ENCODE peak calls at places on chromosomes 2 and 18, in five cellular contexts. A is cardiac fibroblast, E is uterus, F is nephron progenitor cell, Z is neural progenitor cell. O is an unnamed sample.

GRCh38 chr2:30188292-30188691 is 41.5 kb downstream of the YPEL5 start:
- DNase-seq in Z (no peak), A (no peak), F (no peak), E (no peak), O (no peak)

GRCh38 chr2:181877181-181877664 is 14.3 kb upstream of the ITPRID2 start:
- DNase-seq in A (no peak), Z (no peak), E (no peak), F (no peak), O (no peak)

GRCh38 chr2:124699001-124699565 is 674.0 kb downstream of the CNTNAP5 start:
- DNase-seq in A (no peak), E (no peak), F (no peak), Z (no peak), O (no peak)

GRCh38 chr2:208586516-208586915 is 179.9 kb downstream of the PTH2R start:
- DNase-seq in F (no peak), E (no peak), Z (no peak), A (no peak), O (no peak)

GRCh38 chr2:171432969-171433762 is 624 bp downstream of the METTL8 start:
- DNase-seq in Z (peak), E (no peak), A (peak), F (peak), O (no peak)

GRCh38 chr2:6249557-6249956 is 557.4 kb downstream of the SOX11 start:
- DNase-seq in A (no peak), E (no peak), F (no peak), Z (no peak), O (no peak)

GRCh38 chr2:48852938-48853337 is 97.4 kb upstream of the LHCGR start:
- DNase-seq in A (peak), Z (no peak), E (no peak), F (no peak), O (no peak)

GRCh38 chr2:71347517-71347916 is 15.9 kb downstream of the ZNF638 start:
- DNase-seq in Z (peak), E (no peak), A (peak), F (peak), O (no peak)

GRCh38 chr18:61840324-61840723 is 52.5 kb downstream of the RNF152 start:
- DNase-seq in A (no peak), F (no peak), E (no peak), Z (no peak), O (no peak)

GRCh38 chr2:23488584-23488983 is 103.6 kb downstream of the KLHL29 start:
- DNase-seq in Z (no peak), E (no peak), A (no peak), F (no peak), O (no peak)

GRCh38 chr2:120288016-120288373 is 35.3 kb downstream of the RALB start:
- DNase-seq in F (no peak), E (no peak), A (no peak), Z (no peak), O (no peak)

GRCh38 chr2:120278901-120279300 is 26.2 kb downstream of the RALB start:
- DNase-seq in A (no peak), E (no peak), F (no peak), Z (peak), O (no peak)

GRCh38 chr2:120279708-120280107 is 27.1 kb downstream of the RALB start:
- DNase-seq in Z (no peak), F (no peak), E (no peak), A (no peak), O (no peak)

GRCh38 chr2:120287183-120288015 is 34.7 kb downstream of the RALB start:
- DNase-seq in Z (no peak), F (no peak), A (peak), E (no peak), O (peak)

GRCh38 chr2:120283649-120284048 is 31.0 kb downstream of the RALB start:
- DNase-seq in Z (peak), A (no peak), E (no peak), F (no peak), O (no peak)
- TF ChIP-seq CTCF in Z (peak), A (peak), E (no peak), F (no peak), O (no peak)

GRCh38 chr2:223837290-223838061 is at the start of gene AP1S3:
- DNase-seq in E (peak), A (peak), Z (peak), F (peak), O (no peak)
- TF ChIP-seq CTCF in E (no peak), A (no peak), Z (peak), F (no peak), O (no peak)

DNA sequence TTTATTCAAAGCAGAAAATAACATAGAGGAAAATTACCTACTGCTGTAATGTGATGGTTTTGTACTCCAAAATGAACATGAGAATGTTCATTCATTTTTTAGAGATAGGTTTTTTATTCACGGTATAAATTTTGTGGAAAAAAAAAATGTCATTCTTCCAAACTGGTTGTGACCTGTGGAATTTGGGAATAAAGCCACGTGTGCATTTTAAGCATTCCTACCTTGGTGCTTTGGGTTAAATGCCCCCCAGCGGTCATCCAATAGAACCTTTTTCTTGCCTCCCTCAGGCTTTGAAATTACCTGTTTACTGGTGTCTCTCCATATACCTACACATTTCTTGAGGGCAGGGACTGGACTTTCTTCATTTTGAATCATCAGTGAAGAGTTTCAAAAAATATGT is 740.7 kb downstream of the DPP10 start:
- DNase-seq in Z (peak), F (no peak), E (no peak), A (no peak), O (no peak)
- TF ChIP-seq CTCF in Z (peak), F (no peak), E (no peak), A (no peak), O (no peak)

GRCh38 chr2:127106998-127107621 is at the start of gene BIN1:
- DNase-seq in F (peak), A (peak), Z (peak), E (peak), O (peak)

GRCh38 chr2:127105656-127106456 is 1.1 kb downstream of the BIN1 start:
- DNase-seq in A (peak), E (no peak), F (peak), Z (peak), O (no peak)

GRCh38 chr2:127108090-127108523 is 1.2 kb upstream of the BIN1 start:
- DNase-seq in Z (no peak), A (no peak), E (no peak), F (no peak), O (no peak)

GRCh38 chr2:127106457-127106997 is 427 bp downstream of the BIN1 start:
- DNase-seq in F (peak), Z (peak), E (no peak), A (no peak), O (no peak)

GRCh38 chr2:127107622-127107999 is 657 bp upstream of the BIN1 start:
- DNase-seq in A (no peak), E (no peak), Z (no peak), F (no peak), O (no peak)
- TF ChIP-seq CTCF in A (peak), E (no peak), Z (peak), F (no peak), O (no peak)

GRCh38 chr18:3652380-3653262 is 202.6 kb downstream of the TGIF1 start:
- DNase-seq in Z (no peak), E (peak), A (peak), F (no peak), O (peak)
- TF ChIP-seq CTCF in Z (no peak), E (no peak), A (peak), F (no peak), O (no peak)

GRCh38 chr2:11128258-11128951 is 26.9 kb upstream of the SLC66A3 start:
- DNase-seq in E (no peak), F (no peak), Z (no peak), A (peak), O (no peak)

GRCh38 chr2:11127791-11128190 is 27.5 kb upstream of the SLC66A3 start:
- DNase-seq in A (no peak), F (no peak), E (no peak), Z (no peak), O (no peak)

GRCh38 chr2:11131166-11131920 is 23.9 kb upstream of the SLC66A3 start:
- DNase-seq in Z (no peak), A (no peak), F (no peak), E (no peak), O (no peak)

GRCh38 chr2:11132036-11132671 is 23.1 kb upstream of the SLC66A3 start:
- DNase-seq in Z (no peak), A (no peak), E (no peak), F (no peak), O (no peak)

DNA sequence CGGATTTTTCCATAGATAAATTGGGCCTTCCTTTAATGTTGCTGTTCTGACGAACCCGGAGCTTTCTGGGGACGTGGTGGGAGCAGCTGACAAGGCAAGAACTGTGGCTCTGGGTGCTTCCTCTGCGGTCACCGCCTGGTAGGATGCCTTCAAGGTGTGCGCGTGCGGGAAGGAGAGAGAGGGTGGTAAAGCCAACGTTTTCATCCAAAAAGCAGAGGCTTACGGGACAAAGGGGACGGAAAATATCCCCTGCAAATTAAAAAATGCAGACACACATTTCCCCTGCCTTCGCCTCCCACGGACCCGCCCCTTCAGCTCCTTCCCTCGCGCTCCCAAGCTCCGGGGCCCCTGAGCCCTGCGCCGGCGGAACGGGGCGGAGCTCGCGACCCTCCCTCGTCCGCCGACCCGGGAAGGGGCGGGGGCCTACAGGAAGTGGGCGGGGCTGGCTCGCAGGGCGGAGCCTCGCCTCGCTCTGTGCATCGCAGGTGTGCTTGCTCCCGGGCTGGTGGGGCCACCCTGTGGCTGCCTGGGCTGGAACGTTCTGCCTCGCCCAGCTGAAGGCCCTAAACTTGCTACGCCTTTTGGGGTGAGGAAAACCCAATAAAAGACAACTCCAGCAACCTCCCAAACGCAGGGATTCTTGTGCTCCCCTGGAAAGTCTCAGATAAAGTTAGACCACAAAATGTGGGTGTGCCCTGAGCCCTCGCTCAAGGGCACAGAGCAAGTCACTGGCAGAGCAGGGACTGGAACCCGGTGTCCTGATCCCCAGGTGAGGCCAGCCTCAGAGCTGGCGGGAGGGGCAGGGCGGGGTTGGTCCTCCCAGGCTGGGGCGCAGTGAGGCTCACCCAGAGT is 25.4 kb upstream of the SLC66A3 start:
- DNase-seq in E (peak), F (peak), Z (peak), A (no peak), O (no peak)
- TF ChIP-seq CTCF in E (no peak), F (peak), Z (peak), A (no peak), O (no peak)

GRCh38 chr2:161233858-161234431 is 73.7 kb downstream of the TANK start:
- DNase-seq in E (no peak), F (no peak), A (no peak), Z (no peak), O (no peak)
- TF ChIP-seq CTCF in E (no peak), F (no peak), A (no peak), Z (no peak), O (no peak)

O was measured in AG09319.